ENCODE peak calls at places on chromosomes 3 and 15, in seven cellular contexts. U, Q, F, D, J, I and B are unnamed samples.
A peak's percentile ranks its signal among the peaks of the same experiment; 100 is the strongest.

GRCh38 chr3:170910542-170910941 is 2.1 kb upstream of the EIF5A2 start:
- DNase-seq in U (peak; percentile 33), Q (no peak), F (no peak), D (peak; percentile 6), J (no peak), I (no peak), B (no peak)

GRCh38 chr15:80693682-80694623 is 1.2 kb upstream of the ABHD17C start:
- DNase-seq in U (no peak), Q (no peak), F (no peak), D (peak; percentile 49), J (no peak), I (no peak), B (no peak)

GRCh38 chr15:34993877-34994276 is 5.8 kb upstream of the ZNF770 start:
- DNase-seq in U (no peak), Q (no peak), F (peak; percentile 93), D (no peak), J (no peak), I (no peak), B (no peak)

GRCh38 chr15:88956906-88957305 is 43.7 kb upstream of the MFGE8 start:
- DNase-seq in U (no peak), Q (no peak), F (no peak), D (peak; percentile 11), J (no peak), I (no peak), B (no peak)

GRCh38 chr3:141063831-141064230 is 12.7 kb downstream of the SPSB4 start:
- DNase-seq in U (no peak), Q (no peak), F (no peak), D (no peak), J (no peak), I (no peak), B (no peak)

GRCh38 chr3:76487446-76487845 is 552.5 kb upstream of the ROBO2 start:
- DNase-seq in U (no peak), Q (no peak), F (no peak), D (peak; percentile 54), J (no peak), I (no peak), B (no peak)

GRCh38 chr15:64046347-64047153 is at the start of gene DAPK2:
- DNase-seq in U (peak; percentile 56), Q (peak; percentile 96), F (no peak), D (peak; percentile 86), J (peak; percentile 83), I (peak; percentile 91), B (peak; percentile 89)

GRCh38 chr3:58524326-58524888 is 12.6 kb downstream of the ACOX2 start:
- DNase-seq in U (no peak), Q (no peak), F (no peak), D (no peak), J (no peak), I (no peak), B (no peak)

GRCh38 chr3:114035146-114035545 is 21.2 kb downstream of the CCDC191 start:
- DNase-seq in U (no peak), Q (no peak), F (no peak), D (peak; percentile 74), J (no peak), I (no peak), B (no peak)

DNA sequence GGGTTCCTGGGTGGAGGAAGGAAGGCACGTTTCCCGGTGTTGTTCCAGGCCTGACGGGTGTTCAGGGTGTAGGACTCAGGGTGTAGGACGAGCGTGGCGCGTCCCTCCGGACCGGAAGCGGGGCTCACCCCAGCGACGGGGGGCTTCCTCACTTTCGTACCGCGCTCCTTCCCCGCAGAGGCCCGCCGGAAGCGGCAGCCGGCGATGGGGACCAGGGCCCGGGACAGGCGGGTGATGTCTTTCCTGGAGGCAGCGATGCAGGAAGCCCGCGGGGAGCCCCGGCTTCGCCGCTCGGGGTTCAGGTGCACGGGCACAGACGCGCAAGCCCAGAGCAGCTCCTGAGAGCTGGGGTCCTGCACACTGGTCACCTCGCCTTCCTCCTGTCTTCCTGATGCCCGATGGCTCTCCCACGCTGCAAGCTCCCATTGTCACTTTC is 13.4 kb downstream of the FOXL2NB start:
- DNase-seq in U (no peak), Q (no peak), F (no peak), D (no peak), J (no peak), I (no peak), B (no peak)
- TF ChIP-seq EZH2 in U (no peak), Q (no peak), F (no peak), D (no peak), J (no peak), I (no peak), B (no peak)

DNA sequence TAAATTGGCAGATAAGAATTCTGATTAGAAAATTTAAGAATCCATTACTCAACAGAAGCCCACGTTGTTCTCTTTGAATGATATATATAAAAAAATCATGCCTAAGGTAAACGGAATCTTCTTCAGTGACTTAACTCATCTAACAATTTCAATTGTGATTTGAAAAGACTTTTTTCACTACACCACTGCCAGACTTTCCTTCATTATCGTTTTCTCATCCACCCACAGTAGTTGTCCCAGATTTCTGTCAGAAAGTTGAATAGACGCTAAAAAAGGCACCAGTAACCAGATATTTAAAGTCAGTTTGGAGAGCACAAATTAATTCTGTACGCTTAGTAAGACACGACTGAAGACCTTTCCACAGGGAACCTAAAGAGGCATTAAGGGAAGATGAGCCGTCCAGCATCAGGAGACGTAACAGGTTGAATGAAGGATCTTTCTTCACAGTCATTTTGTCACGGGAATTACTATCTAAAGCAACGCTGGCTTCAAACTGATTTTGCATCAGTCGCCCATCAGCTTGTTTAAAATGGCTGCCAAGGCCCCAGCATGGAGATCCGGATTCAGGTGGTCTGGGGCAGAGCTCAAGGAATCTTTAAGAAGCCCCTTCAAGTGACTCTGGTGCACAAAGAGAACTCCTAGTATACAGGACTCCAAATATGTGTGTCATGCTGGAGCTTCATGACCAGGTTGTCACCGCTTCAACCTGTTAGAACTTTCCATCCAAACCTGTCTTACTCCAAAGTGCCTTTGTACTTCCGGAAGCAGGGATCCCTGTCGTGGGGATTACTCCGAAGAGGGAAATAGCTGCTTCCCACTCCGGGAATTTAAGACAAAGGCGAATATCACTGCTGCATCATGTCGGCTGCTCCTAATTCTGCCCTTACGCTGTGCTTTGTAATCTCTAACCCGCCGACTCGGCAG is 1.2 kb downstream of the HIGD1A start:
- DNase-seq in U (peak; percentile 39), Q (no peak), F (no peak), D (peak; percentile 46), J (peak; percentile 10), I (peak; percentile 36), B (peak; percentile 55)
- TF ChIP-seq EZH2 in U (no peak), Q (no peak), F (no peak), D (no peak), J (no peak), I (no peak), B (no peak)

GRCh38 chr15:68259883-68260282 is 17.7 kb upstream of the FEM1B start:
- DNase-seq in U (no peak), Q (no peak), F (no peak), D (no peak), J (no peak), I (no peak), B (no peak)
- TF ChIP-seq EZH2 in U (no peak), Q (no peak), F (no peak), D (no peak), J (no peak), I (no peak), B (no peak)

GRCh38 chr3:194396561-194396896 is 2.5 kb downstream of the GP5 start:
- DNase-seq in U (no peak), Q (no peak), F (no peak), D (peak; percentile 34), J (no peak), I (no peak), B (no peak)
- TF ChIP-seq EZH2 in U (no peak), Q (no peak), F (no peak), D (no peak), J (no peak), I (no peak), B (no peak)

GRCh38 chr3:151191095-151191494 is 11.9 kb downstream of the GPR171 start:
- DNase-seq in U (no peak), Q (no peak), F (no peak), D (no peak), J (no peak), I (no peak), B (no peak)

GRCh38 chr3:151195818-151196217 is 7.2 kb downstream of the GPR171 start:
- DNase-seq in U (no peak), Q (no peak), F (no peak), D (no peak), J (no peak), I (no peak), B (no peak)

GRCh38 chr3:151196441-151196840 is 6.6 kb downstream of the GPR171 start:
- DNase-seq in U (no peak), Q (no peak), F (no peak), D (no peak), J (no peak), I (no peak), B (no peak)

GRCh38 chr3:151197228-151197627 is 5.8 kb downstream of the GPR171 start:
- DNase-seq in U (no peak), Q (no peak), F (no peak), D (no peak), J (no peak), I (no peak), B (no peak)

DNA sequence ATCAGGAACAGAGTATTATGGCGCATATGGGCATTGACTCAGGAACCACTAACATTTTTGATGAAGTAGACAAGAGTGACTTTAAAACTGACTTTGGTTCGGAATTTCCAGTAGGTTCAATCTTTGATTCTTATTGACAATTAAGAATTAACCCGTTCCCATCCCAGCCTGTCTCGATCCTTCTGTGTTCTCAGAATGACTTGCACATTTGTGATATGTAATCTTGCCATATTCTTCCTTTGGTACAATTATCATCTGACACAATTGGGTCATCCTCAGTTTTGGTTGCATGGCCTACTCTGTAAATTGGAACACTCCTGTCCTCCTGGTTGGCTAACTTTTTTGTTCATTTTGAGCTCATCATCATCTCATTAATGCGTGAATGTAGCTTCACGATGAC is 10.5 kb downstream of the GPR171 start:
- DNase-seq in U (no peak), Q (no peak), F (no peak), D (no peak), J (no peak), I (no peak), B (no peak)
- TF ChIP-seq EZH2 in U (no peak), Q (no peak), F (no peak), D (no peak), J (no peak), I (no peak), B (no peak)